ENCODE peak calls at places on chromosomes 11 and 22, in four cellular contexts. K is AG09309; Q is activated naive CD8-positive, alpha-beta T cell treated with anti-CD3 and anti-CD28 coated beads for 36 hours; O is GM13976. B is an unnamed sample.

GRCh38 chr22:30094804-30095203 is 14.5 kb downstream of the HORMAD2 start:
- DNase-seq in K (no peak), Q (no peak), O (no peak), B (no peak)

GRCh38 chr11:76391039-76391438 is 9.9 kb downstream of the GVQW3 start:
- DNase-seq in K (no peak), Q (no peak), O (no peak), B (no peak)

GRCh38 chr22:24928322-24928721 is 18.2 kb downstream of the LHFPL7 start:
- DNase-seq in K (no peak), Q (no peak), O (no peak), B (no peak)

GRCh38 chr11:68677432-68677831 is 6.9 kb upstream of the GAL start:
- DNase-seq in K (peak; percentile 28), Q (no peak), O (no peak), B (no peak)

GRCh38 chr22:22855617-22856308 is 31.9 kb upstream of the IGLL5 start:
- DNase-seq in K (no peak), Q (peak; percentile 70), O (peak; percentile 64), B (no peak)

GRCh38 chr11:63560506-63561179 is 2.5 kb downstream of the PLAAT2 start:
- DNase-seq in K (no peak), Q (no peak), O (no peak), B (no peak)

GRCh38 chr22:36386900-36387663 is 685 bp downstream of the MYH9 start:
- DNase-seq in K (no peak), Q (peak; percentile 75), O (peak; percentile 66), B (no peak)

GRCh38 chr22:36755316-36755715 is 20.6 kb downstream of the IFT27 start:
- DNase-seq in K (no peak), Q (no peak), O (no peak), B (no peak)

GRCh38 chr22:42328130-42328821 is 57.8 kb upstream of the TCF20 start:
- DNase-seq in K (no peak), Q (no peak), O (no peak), B (no peak)

GRCh38 chr11:61891331-61892084 is at the start of gene FADS3:
- DNase-seq in K (no peak), Q (peak; percentile 67), O (peak; percentile 86), B (peak; percentile 19)

GRCh38 chr11:66768088-66768521 is 39.1 kb upstream of the SPTBN2 start:
- DNase-seq in K (no peak), Q (no peak), O (no peak), B (no peak)

GRCh38 chr11:84390441-84391078 is 1104.4 kb upstream of the CCDC90B start:
- DNase-seq in K (no peak), Q (no peak), O (no peak), B (no peak)

GRCh38 chr11:128021304-128022006 is 565.9 kb downstream of the ETS1 start:
- DNase-seq in K (no peak), Q (no peak), O (no peak), B (no peak)

GRCh38 chr11:112300094-112300786 is 39.6 kb upstream of the PLET1 start:
- DNase-seq in K (no peak), Q (no peak), O (no peak), B (no peak)

GRCh38 chr22:44876921-44877320 is 124.5 kb downstream of the ARHGAP8 start:
- DNase-seq in K (no peak), Q (no peak), O (no peak), B (no peak)

B was measured in amniotic stem cell.